ENCODE peak calls at places on chromosome X, in six cellular contexts. One of them, this sample, is unnamed.

GRCh38 chrX:151370906-151371305 is 26.1 kb upstream of the VMA21 start:
- DNase-seq in kidney epithelial cell: no peak
- DNase-seq in NB4: no peak
- DNase-seq in H9: peak; percentile 76
- DNase-seq in GM20000: no peak
- DNase-seq in fibroblast of lung: no peak
- DNase-seq in this sample: no peak

GRCh38 chrX:13752646-13753045 is 18.1 kb downstream of the OFD1 start:
- DNase-seq in GM20000: no peak
- DNase-seq in kidney epithelial cell: no peak
- DNase-seq in H9: no peak
- DNase-seq in NB4: peak; percentile 79
- DNase-seq in fibroblast of lung: no peak
- DNase-seq in this sample: no peak

GRCh38 chrX:34584781-34585180 is 72.3 kb downstream of the TMEM47 start:
- DNase-seq in fibroblast of lung: no peak
- DNase-seq in NB4: no peak
- DNase-seq in H9: no peak
- DNase-seq in kidney epithelial cell: no peak
- DNase-seq in GM20000: no peak
- DNase-seq in this sample: no peak

GRCh38 chrX:71195959-71196727 is 26.9 kb upstream of the GJB1 start:
- DNase-seq in kidney epithelial cell: no peak
- DNase-seq in GM20000: peak; percentile 8
- DNase-seq in NB4: peak; percentile 15
- DNase-seq in fibroblast of lung: no peak
- DNase-seq in H9: peak; percentile 38
- DNase-seq in this sample: no peak

GRCh38 chrX:108584617-108585211 is 145.1 kb downstream of the COL4A5 start:
- DNase-seq in GM20000: no peak
- DNase-seq in kidney epithelial cell: no peak
- DNase-seq in fibroblast of lung: no peak
- DNase-seq in H9: peak; percentile 52
- DNase-seq in NB4: peak; percentile 26
- DNase-seq in this sample: no peak

GRCh38 chrX:9341305-9342201 is 123.3 kb upstream of the TBL1X start:
- DNase-seq in kidney epithelial cell: no peak
- DNase-seq in GM20000: peak; percentile 68
- DNase-seq in fibroblast of lung: peak; percentile 84
- DNase-seq in NB4: peak; percentile 86
- DNase-seq in H9: peak; percentile 34
- DNase-seq in this sample: peak; percentile 55

GRCh38 chrX:140766024-140766611 is 56.6 kb downstream of the LINC00632 start:
- DNase-seq in GM20000: peak; percentile 25
- DNase-seq in fibroblast of lung: peak; percentile 76
- DNase-seq in kidney epithelial cell: no peak
- DNase-seq in NB4: peak; percentile 47
- DNase-seq in H9: peak; percentile 43
- DNase-seq in this sample: peak; percentile 74

GRCh38 chrX:34809096-34809495 is 133.5 kb upstream of the FAM47B start:
- DNase-seq in GM20000: no peak
- DNase-seq in fibroblast of lung: peak; percentile 64
- DNase-seq in H9: no peak
- DNase-seq in NB4: no peak
- DNase-seq in kidney epithelial cell: no peak
- DNase-seq in this sample: peak; percentile 12

GRCh38 chrX:54921427-54922021 is 900 bp downstream of the TRO start:
- DNase-seq in GM20000: peak; percentile 73
- DNase-seq in fibroblast of lung: peak; percentile 80
- DNase-seq in H9: peak; percentile 81
- DNase-seq in NB4: no peak
- DNase-seq in kidney epithelial cell: peak; percentile 5
- DNase-seq in this sample: peak; percentile 75

GRCh38 chrX:54944816-54945215 is 24.2 kb downstream of the TRO start:
- DNase-seq in NB4: no peak
- DNase-seq in H9: no peak
- DNase-seq in fibroblast of lung: no peak
- DNase-seq in kidney epithelial cell: no peak
- DNase-seq in GM20000: no peak
- DNase-seq in this sample: no peak

GRCh38 chrX:152108527-152108926 is 29.9 kb downstream of the MAGEA10 start:
- DNase-seq in GM20000: no peak
- DNase-seq in NB4: no peak
- DNase-seq in fibroblast of lung: no peak
- DNase-seq in H9: no peak
- DNase-seq in kidney epithelial cell: no peak
- DNase-seq in this sample: no peak

GRCh38 chrX:71629467-71629866 is 11.2 kb upstream of the CXCR3 start:
- DNase-seq in H9: no peak
- DNase-seq in NB4: no peak
- DNase-seq in GM20000: no peak
- DNase-seq in fibroblast of lung: no peak
- DNase-seq in kidney epithelial cell: no peak
- DNase-seq in this sample: no peak

GRCh38 chrX:111103246-111103645 is 7.3 kb downstream of the PAK3 start:
- DNase-seq in NB4: no peak
- DNase-seq in kidney epithelial cell: no peak
- DNase-seq in H9: no peak
- DNase-seq in fibroblast of lung: no peak
- DNase-seq in GM20000: no peak
- DNase-seq in this sample: no peak

GRCh38 chrX:40108084-40108958 is 10.6 kb upstream of the BCOR start:
- DNase-seq in H9: peak; percentile 77
- DNase-seq in kidney epithelial cell: no peak
- DNase-seq in NB4: no peak
- DNase-seq in fibroblast of lung: peak; percentile 61
- DNase-seq in GM20000: no peak
- DNase-seq in this sample: peak; percentile 62

GRCh38 chrX:68045008-68045577 is 388.2 kb downstream of the OPHN1 start:
- DNase-seq in NB4: no peak
- DNase-seq in fibroblast of lung: no peak
- DNase-seq in kidney epithelial cell: no peak
- DNase-seq in GM20000: no peak
- DNase-seq in H9: no peak
- DNase-seq in this sample: peak; percentile 9

GRCh38 chrX:48648299-48648698 is 35.3 kb upstream of the WAS start:
- DNase-seq in GM20000: peak; percentile 32
- DNase-seq in fibroblast of lung: peak; percentile 71
- DNase-seq in NB4: peak; percentile 77
- DNase-seq in H9: peak; percentile 62
- DNase-seq in kidney epithelial cell: peak; percentile 10
- DNase-seq in this sample: peak; percentile 52

GRCh38 chrX:54964766-54965511 is 29.0 kb downstream of the PFKFB1 start:
- DNase-seq in kidney epithelial cell: no peak
- DNase-seq in H9: no peak
- DNase-seq in fibroblast of lung: no peak
- DNase-seq in GM20000: no peak
- DNase-seq in NB4: no peak
- DNase-seq in this sample: no peak

GRCh38 chrX:112839856-112840255 is 775 bp downstream of the AMOT start:
- DNase-seq in GM20000: no peak
- DNase-seq in H9: no peak
- DNase-seq in fibroblast of lung: no peak
- DNase-seq in NB4: no peak
- DNase-seq in kidney epithelial cell: no peak
- DNase-seq in this sample: peak; percentile 3

GRCh38 chrX:46179748-46180147 is 365.5 kb downstream of the ZNF674 start:
- DNase-seq in H9: no peak
- DNase-seq in fibroblast of lung: no peak
- DNase-seq in NB4: no peak
- DNase-seq in kidney epithelial cell: no peak
- DNase-seq in GM20000: no peak
- DNase-seq in this sample: no peak

GRCh38 chrX:46184749-46185148 is 360.5 kb downstream of the ZNF674 start:
- DNase-seq in NB4: peak; percentile 15
- DNase-seq in fibroblast of lung: no peak
- DNase-seq in H9: no peak
- DNase-seq in GM20000: no peak
- DNase-seq in kidney epithelial cell: no peak
- DNase-seq in this sample: no peak

GRCh38 chrX:46185923-46186810 is 359.1 kb downstream of the ZNF674 start:
- DNase-seq in GM20000: no peak
- DNase-seq in NB4: no peak
- DNase-seq in H9: no peak
- DNase-seq in fibroblast of lung: no peak
- DNase-seq in kidney epithelial cell: no peak
- DNase-seq in this sample: no peak

GRCh38 chrX:46178763-46179162 is 366.5 kb downstream of the ZNF674 start:
- DNase-seq in kidney epithelial cell: no peak
- DNase-seq in NB4: peak; percentile 46
- DNase-seq in H9: no peak
- DNase-seq in fibroblast of lung: no peak
- DNase-seq in GM20000: no peak
- DNase-seq in this sample: no peak

DNA sequence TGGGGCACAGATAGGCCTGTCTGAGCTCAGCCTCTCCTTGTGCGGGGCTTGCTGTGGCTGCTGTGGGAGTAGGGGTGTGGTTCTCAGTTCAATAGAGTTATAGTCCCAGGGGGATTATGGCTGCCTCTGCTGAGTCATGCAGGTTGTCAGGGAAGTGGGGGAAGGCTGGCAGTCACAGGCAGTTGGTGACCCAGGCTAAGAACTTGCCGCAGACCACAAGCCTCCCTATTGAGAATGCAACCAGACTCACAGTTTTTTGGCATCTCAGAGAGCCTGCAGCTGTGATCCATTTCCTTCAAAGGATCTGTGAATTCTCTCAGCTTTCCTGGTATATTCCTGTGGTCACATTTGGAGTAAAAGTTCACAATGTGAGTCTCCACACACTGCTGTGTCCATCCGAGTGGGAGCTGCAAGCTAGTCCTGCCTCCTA is 364.9 kb downstream of the ZNF674 start:
- DNase-seq in NB4: peak; percentile 93
- DNase-seq in H9: no peak
- DNase-seq in GM20000: no peak
- DNase-seq in kidney epithelial cell: no peak
- DNase-seq in fibroblast of lung: peak; percentile 56
- DNase-seq in this sample: peak; percentile 95
- TF ChIP-seq CTCF in NB4: no peak
- TF ChIP-seq CTCF in H9: no peak
- TF ChIP-seq CTCF in GM20000: no peak
- TF ChIP-seq CTCF in kidney epithelial cell: no peak
- TF ChIP-seq CTCF in fibroblast of lung: no peak
- TF ChIP-seq CTCF in this sample: peak; percentile 7

GRCh38 chrX:107451754-107452153 is 2.3 kb downstream of the FRMPD3 start:
- DNase-seq in H9: peak; percentile 67
- DNase-seq in fibroblast of lung: no peak
- DNase-seq in GM20000: no peak
- DNase-seq in NB4: no peak
- DNase-seq in kidney epithelial cell: no peak
- DNase-seq in this sample: no peak

GRCh38 chrX:107449490-107450175 is at the start of gene FRMPD3:
- DNase-seq in NB4: no peak
- DNase-seq in fibroblast of lung: no peak
- DNase-seq in H9: peak; percentile 47
- DNase-seq in kidney epithelial cell: no peak
- DNase-seq in GM20000: no peak
- DNase-seq in this sample: no peak

GRCh38 chrX:107450823-107451509 is 1.5 kb downstream of the FRMPD3 start:
- DNase-seq in H9: peak; percentile 86
- DNase-seq in kidney epithelial cell: no peak
- DNase-seq in NB4: peak; percentile 9
- DNase-seq in GM20000: no peak
- DNase-seq in fibroblast of lung: no peak
- DNase-seq in this sample: no peak

GRCh38 chrX:107447642-107448041 is 1.8 kb upstream of the FRMPD3 start:
- DNase-seq in NB4: no peak
- DNase-seq in fibroblast of lung: no peak
- DNase-seq in H9: no peak
- DNase-seq in GM20000: no peak
- DNase-seq in kidney epithelial cell: no peak
- DNase-seq in this sample: no peak

DNA sequence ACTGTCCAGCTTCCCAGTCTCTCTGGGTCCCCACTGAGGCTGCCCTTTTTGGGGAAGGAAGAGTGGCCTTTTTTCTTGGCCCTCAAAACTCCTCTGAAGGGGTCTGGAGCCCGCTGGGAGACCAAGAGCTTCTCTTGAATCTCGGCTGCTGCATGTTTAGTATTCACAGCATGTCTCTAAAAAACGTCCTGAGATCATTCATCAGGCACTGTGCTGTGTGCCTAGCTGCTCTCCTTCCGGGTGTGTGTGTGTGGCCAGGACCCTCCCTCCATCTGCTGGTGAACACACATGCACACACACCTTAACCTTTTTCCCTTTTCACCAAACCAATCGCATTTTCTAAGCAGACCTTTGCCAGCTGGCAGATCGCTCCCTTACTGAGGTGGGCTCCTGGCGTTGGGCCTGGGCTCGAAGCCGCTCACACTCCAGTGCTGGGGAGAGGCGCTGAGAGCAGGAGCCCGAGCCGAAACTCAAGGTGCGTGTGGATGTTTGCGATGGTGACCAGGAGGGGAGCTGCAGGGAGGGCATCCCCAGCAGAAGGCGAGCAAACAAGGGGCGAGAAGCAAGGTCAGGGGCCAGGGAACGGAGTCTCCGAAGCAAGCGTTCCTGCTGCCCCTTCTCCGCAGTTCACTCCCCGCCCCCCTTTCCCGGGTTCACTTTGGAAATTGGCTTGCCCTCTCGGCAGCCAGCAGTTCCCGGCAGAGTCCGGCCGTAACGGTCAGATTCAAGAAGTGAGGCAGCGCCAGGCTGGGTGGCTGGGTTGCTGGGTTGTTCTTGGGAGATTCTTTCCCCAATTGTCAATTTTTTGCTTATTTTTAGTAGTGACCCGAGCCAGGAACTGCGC is 605 bp upstream of the FRMPD3 start:
- DNase-seq in kidney epithelial cell: no peak
- DNase-seq in GM20000: no peak
- DNase-seq in NB4: no peak
- DNase-seq in fibroblast of lung: no peak
- DNase-seq in H9: peak; percentile 81
- DNase-seq in this sample: no peak
- TF ChIP-seq CTCF in kidney epithelial cell: no peak
- TF ChIP-seq CTCF in GM20000: no peak
- TF ChIP-seq CTCF in NB4: no peak
- TF ChIP-seq CTCF in fibroblast of lung: no peak
- TF ChIP-seq CTCF in H9: peak; percentile 44
- TF ChIP-seq CTCF in this sample: no peak

GRCh38 chrX:102341867-102342266 is 94.9 kb downstream of the NXF2 start:
- DNase-seq in fibroblast of lung: no peak
- DNase-seq in NB4: no peak
- DNase-seq in kidney epithelial cell: no peak
- DNase-seq in GM20000: no peak
- DNase-seq in H9: no peak
- DNase-seq in this sample: no peak
- TF ChIP-seq CTCF in fibroblast of lung: peak; percentile 11
- TF ChIP-seq CTCF in NB4: no peak
- TF ChIP-seq CTCF in kidney epithelial cell: peak; percentile 10
- TF ChIP-seq CTCF in GM20000: no peak
- TF ChIP-seq CTCF in H9: no peak
- TF ChIP-seq CTCF in this sample: no peak

DNA sequence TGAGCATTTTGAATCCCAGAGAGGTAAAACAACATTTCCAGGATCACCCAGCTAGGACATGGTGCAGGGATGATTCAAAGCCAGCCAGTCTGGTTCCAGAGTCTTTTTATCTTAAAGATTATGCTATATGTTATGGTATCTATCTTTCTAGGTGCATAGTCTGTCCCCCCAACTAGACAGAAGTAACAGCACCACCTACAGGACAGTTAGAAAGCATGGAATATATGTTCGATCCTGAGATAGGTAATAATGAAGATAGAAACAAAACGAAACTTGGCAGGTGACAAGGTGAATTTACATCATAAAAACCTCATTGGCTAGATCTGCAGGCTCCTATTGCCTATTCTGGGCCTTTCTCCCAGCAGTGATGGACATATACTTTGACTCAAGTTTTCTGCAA is 723.2 kb downstream of the SMARCA1 start:
- DNase-seq in fibroblast of lung: no peak
- DNase-seq in NB4: peak; percentile 8
- DNase-seq in H9: no peak
- DNase-seq in GM20000: no peak
- DNase-seq in kidney epithelial cell: no peak
- DNase-seq in this sample: no peak
- TF ChIP-seq CTCF in fibroblast of lung: no peak
- TF ChIP-seq CTCF in NB4: peak; percentile 40
- TF ChIP-seq CTCF in H9: peak; percentile 74
- TF ChIP-seq CTCF in GM20000: no peak
- TF ChIP-seq CTCF in kidney epithelial cell: peak; percentile 10
- TF ChIP-seq CTCF in this sample: no peak